ENCODE peak calls at places on chromosome 1, in four cellular contexts. Y, S, G and H are unnamed samples.

GRCh38 chr1:63264161-63264560 is 58.2 kb upstream of the FOXD3 start:
- DNase-seq in Y (no peak), S (no peak), G (no peak), H (no peak)

GRCh38 chr1:41632788-41633575 is 148.5 kb upstream of the EDN2 start:
- DNase-seq in Y (no peak), S (no peak), G (no peak), H (no peak)

GRCh38 chr1:236011641-236012040 is 53.2 kb downstream of the NID1 start:
- DNase-seq in Y (no peak), S (no peak), G (no peak), H (no peak)

GRCh38 chr1:13597166-13597565 is 13.5 kb downstream of the PDPN start:
- DNase-seq in Y (no peak), S (no peak), G (no peak), H (peak; percentile 35)

GRCh38 chr1:208206092-208206698 is 38.0 kb downstream of the PLXNA2 start:
- DNase-seq in Y (no peak), S (no peak), G (no peak), H (no peak)

GRCh38 chr1:118788372-118788955 is 199.7 kb downstream of the TBX15 start:
- DNase-seq in Y (no peak), S (no peak), G (peak; percentile 52), H (peak; percentile 19)

GRCh38 chr1:223706077-223706988 is 6.0 kb upstream of the CAPN2 start:
- DNase-seq in Y (peak; percentile 88), S (no peak), G (peak; percentile 61), H (peak; percentile 95)

GRCh38 chr1:32035119-32035518 is 21.5 kb downstream of the KHDRBS1 start:
- DNase-seq in Y (no peak), S (no peak), G (no peak), H (no peak)

DNA sequence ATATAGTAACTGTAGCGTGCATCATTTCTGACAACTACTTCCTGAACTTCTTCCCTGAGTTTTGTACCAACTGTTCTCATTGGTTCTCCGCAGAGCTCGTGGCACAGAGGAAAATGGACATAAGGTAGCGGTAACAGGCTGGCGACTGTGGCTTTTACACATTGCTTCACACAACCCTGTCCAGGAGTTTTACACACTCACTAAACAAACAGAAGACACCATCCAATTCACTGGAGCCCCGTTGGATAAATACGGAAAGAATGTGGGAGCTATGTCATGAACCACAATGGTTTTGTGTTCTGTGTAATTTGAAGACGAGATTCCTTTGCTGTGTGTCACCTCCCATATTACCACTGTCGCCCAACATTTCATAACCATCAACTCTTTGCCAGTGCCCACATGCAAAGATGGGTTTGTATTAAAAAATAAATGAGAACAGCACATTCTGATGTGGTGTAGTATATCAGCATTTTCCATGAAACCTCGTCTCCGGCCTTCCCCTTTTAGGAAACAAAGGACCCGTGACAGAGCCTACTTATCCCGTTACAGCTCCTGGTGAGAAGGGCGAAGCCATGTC is 47.3 kb upstream of the ENAH start:
- DNase-seq in Y (no peak), S (no peak), G (peak; percentile 99), H (peak; percentile 95)
- H3K4me3 ChIP-seq in Y (no peak overlapping the region), S (no peak overlapping the region), G (peak overlapping the region; percentile 25), H (no peak overlapping the region)

GRCh38 chr1:175192630-175193338 is at the start of gene KIAA0040:
- DNase-seq in Y (peak; percentile 73), S (peak; percentile 90), G (no peak), H (peak; percentile 29)
- TF ChIP-seq CTCF in Y (no peak), S (no peak), G (no peak), H (no peak)

GRCh38 chr1:84939151-84939550 is 46.1 kb upstream of the LPAR3 start:
- DNase-seq in Y (no peak), S (peak; percentile 19), G (peak; percentile 5), H (peak; percentile 52)
- H3K4me3 ChIP-seq in Y (no peak overlapping the region), S (no peak overlapping the region), G (no peak overlapping the region), H (no peak overlapping the region)

GRCh38 chr1:70966018-70966638 is 81.5 kb downstream of the PTGER3 start:
- DNase-seq in Y (no peak), S (no peak), G (no peak), H (peak; percentile 2)

GRCh38 chr1:70961374-70961773 is 86.2 kb downstream of the PTGER3 start:
- DNase-seq in Y (no peak), S (no peak), G (no peak), H (no peak)

GRCh38 chr1:70963374-70963773 is 84.2 kb downstream of the PTGER3 start:
- DNase-seq in Y (no peak), S (no peak), G (no peak), H (no peak)
- TF ChIP-seq CTCF in Y (no peak), S (no peak), G (no peak), H (no peak)

GRCh38 chr1:18643154-18644012 is 12.7 kb downstream of the PAX7 start:
- DNase-seq in Y (peak; percentile 42), S (no peak), G (no peak), H (no peak)

GRCh38 chr1:18641005-18641941 is 10.6 kb downstream of the PAX7 start:
- DNase-seq in Y (no peak), S (no peak), G (no peak), H (no peak)

GRCh38 chr1:18644013-18644399 is 13.4 kb downstream of the PAX7 start:
- DNase-seq in Y (no peak), S (no peak), G (no peak), H (no peak)

GRCh38 chr1:18640228-18641004 is 9.8 kb downstream of the PAX7 start:
- DNase-seq in Y (no peak), S (no peak), G (no peak), H (no peak)

GRCh38 chr1:18642278-18643095 is 11.8 kb downstream of the PAX7 start:
- DNase-seq in Y (no peak), S (no peak), G (no peak), H (no peak)
- H3K4me3 ChIP-seq in Y (no peak overlapping the region), S (no peak overlapping the region), G (no peak overlapping the region), H (no peak overlapping the region)

GRCh38 chr1:27499142-27499541 is 9.2 kb upstream of the WASF2 start:
- DNase-seq in Y (no peak), S (no peak), G (no peak), H (no peak)

GRCh38 chr1:27491748-27492700 is 2.1 kb upstream of the WASF2 start:
- DNase-seq in Y (no peak), S (no peak), G (no peak), H (no peak)

GRCh38 chr1:27496604-27497155 is 6.7 kb upstream of the WASF2 start:
- DNase-seq in Y (peak; percentile 53), S (no peak), G (no peak), H (peak; percentile 58)
- TF ChIP-seq CTCF in Y (peak; percentile 53), S (no peak), G (peak; percentile 55), H (peak; percentile 26)

GRCh38 chr1:234613128-234613875 is 3.3 kb upstream of the IRF2BP2 start:
- DNase-seq in Y (no peak), S (no peak), G (no peak), H (peak; percentile 92)
- H3K4me3 ChIP-seq in Y (no peak overlapping the region), S (no peak overlapping the region), G (no peak overlapping the region), H (no peak overlapping the region)

GRCh38 chr1:22380024-22380785 is 71.4 kb upstream of the ZBTB40 start:
- DNase-seq in Y (no peak), S (no peak), G (no peak), H (peak; percentile 18)
- TF ChIP-seq CTCF in Y (no peak), S (no peak), G (no peak), H (no peak)

GRCh38 chr1:150576367-150576711 is 3.1 kb downstream of the MCL1 start:
- DNase-seq in Y (no peak), S (no peak), G (no peak), H (no peak)

GRCh38 chr1:150575518-150576366 is 3.7 kb downstream of the MCL1 start:
- DNase-seq in Y (no peak), S (no peak), G (no peak), H (peak; percentile 46)

GRCh38 chr1:150576794-150577556 is 2.4 kb downstream of the MCL1 start:
- DNase-seq in Y (no peak), S (no peak), G (no peak), H (peak; percentile 60)

GRCh38 chr1:150574260-150575071 is 4.9 kb downstream of the MCL1 start:
- DNase-seq in Y (no peak), S (no peak), G (no peak), H (peak; percentile 49)

GRCh38 chr1:150575072-150575489 is 4.3 kb downstream of the MCL1 start:
- DNase-seq in Y (no peak), S (no peak), G (no peak), H (no peak)
- H3K4me3 ChIP-seq in Y (peak overlapping the region; percentile 76), S (peak overlapping the region; percentile 28), G (peak overlapping the region; percentile 99), H (peak overlapping the region; percentile 99)

GRCh38 chr1:46487818-46488218 is 1.8 kb upstream of the DMBX1 start:
- DNase-seq in Y (peak; percentile 42), S (no peak), G (no peak), H (peak; percentile 29)
- TF ChIP-seq CTCF in Y (peak; percentile 49), S (no peak), G (peak; percentile 15), H (peak; percentile 36)